ENCODE peak calls at places on chromosome 7, in eight cellular contexts. One of them, this sample, is unnamed.

GRCh38 chr7:45053401-45053800 is 35.4 kb downstream of the NACAD start:
- DNase-seq in foreskin fibroblast: no peak
- DNase-seq in colonic mucosa: no peak
- DNase-seq in brain microvascular endothelial cell: no peak
- DNase-seq in B cell: no peak
- DNase-seq in CD4-positive, alpha-beta T cell: no peak
- DNase-seq in H9: no peak
- DNase-seq in BJ: no peak
- DNase-seq in this sample: no peak

GRCh38 chr7:99446096-99446495 is 7.4 kb downstream of the CPSF4 start:
- DNase-seq in foreskin fibroblast: peak
- DNase-seq in colonic mucosa: no peak
- DNase-seq in brain microvascular endothelial cell: no peak
- DNase-seq in B cell: no peak
- DNase-seq in CD4-positive, alpha-beta T cell: no peak
- DNase-seq in H9: no peak
- DNase-seq in BJ: no peak
- DNase-seq in this sample: no peak

GRCh38 chr7:140621326-140622035 is 19.1 kb downstream of the DENND2A start:
- DNase-seq in foreskin fibroblast: peak
- DNase-seq in colonic mucosa: no peak
- DNase-seq in brain microvascular endothelial cell: peak
- DNase-seq in B cell: no peak
- DNase-seq in CD4-positive, alpha-beta T cell: no peak
- DNase-seq in H9: no peak
- DNase-seq in BJ: no peak
- DNase-seq in this sample: no peak

GRCh38 chr7:41005381-41005901 is 697.4 kb downstream of the INHBA start:
- DNase-seq in foreskin fibroblast: peak
- DNase-seq in colonic mucosa: no peak
- DNase-seq in brain microvascular endothelial cell: peak
- DNase-seq in B cell: no peak
- DNase-seq in CD4-positive, alpha-beta T cell: no peak
- DNase-seq in H9: no peak
- DNase-seq in BJ: peak
- DNase-seq in this sample: no peak

GRCh38 chr7:23184709-23185354 is 3.0 kb downstream of the NUP42 start:
- DNase-seq in foreskin fibroblast: peak
- DNase-seq in colonic mucosa: peak
- DNase-seq in brain microvascular endothelial cell: peak
- DNase-seq in B cell: no peak
- DNase-seq in CD4-positive, alpha-beta T cell: no peak
- DNase-seq in H9: no peak
- DNase-seq in BJ: no peak
- DNase-seq in this sample: no peak

GRCh38 chr7:30468791-30469190 is 9.8 kb downstream of the NOD1 start:
- DNase-seq in foreskin fibroblast: peak
- DNase-seq in colonic mucosa: no peak
- DNase-seq in brain microvascular endothelial cell: no peak
- DNase-seq in B cell: no peak
- DNase-seq in CD4-positive, alpha-beta T cell: no peak
- DNase-seq in H9: no peak
- DNase-seq in BJ: no peak
- DNase-seq in this sample: no peak

GRCh38 chr7:156654511-156655231 is 14.1 kb downstream of the RNF32 start:
- DNase-seq in foreskin fibroblast: no peak
- DNase-seq in colonic mucosa: no peak
- DNase-seq in brain microvascular endothelial cell: no peak
- DNase-seq in B cell: no peak
- DNase-seq in CD4-positive, alpha-beta T cell: no peak
- DNase-seq in H9: no peak
- DNase-seq in BJ: no peak
- DNase-seq in this sample: no peak

GRCh38 chr7:23852135-23852534 is 142.1 kb downstream of the STK31 start:
- DNase-seq in foreskin fibroblast: no peak
- DNase-seq in colonic mucosa: no peak
- DNase-seq in brain microvascular endothelial cell: peak
- DNase-seq in B cell: no peak
- DNase-seq in CD4-positive, alpha-beta T cell: no peak
- DNase-seq in H9: no peak
- DNase-seq in BJ: no peak
- DNase-seq in this sample: no peak

GRCh38 chr7:64559206-64559605 is 3.7 kb downstream of the ZNF680 start:
- DNase-seq in foreskin fibroblast: no peak
- DNase-seq in colonic mucosa: no peak
- DNase-seq in brain microvascular endothelial cell: peak
- DNase-seq in B cell: no peak
- DNase-seq in CD4-positive, alpha-beta T cell: no peak
- DNase-seq in H9: no peak
- DNase-seq in BJ: no peak
- DNase-seq in this sample: no peak

GRCh38 chr7:151313857-151314256 is 27.8 kb upstream of the NUB1 start:
- DNase-seq in foreskin fibroblast: peak
- DNase-seq in colonic mucosa: peak
- DNase-seq in brain microvascular endothelial cell: peak
- DNase-seq in B cell: no peak
- DNase-seq in CD4-positive, alpha-beta T cell: no peak
- DNase-seq in H9: peak
- DNase-seq in BJ: no peak
- DNase-seq in this sample: no peak

GRCh38 chr7:28067171-28067570 is 113.4 kb downstream of the JAZF1 start:
- DNase-seq in foreskin fibroblast: no peak
- DNase-seq in colonic mucosa: no peak
- DNase-seq in brain microvascular endothelial cell: no peak
- DNase-seq in B cell: no peak
- DNase-seq in CD4-positive, alpha-beta T cell: no peak
- DNase-seq in H9: no peak
- DNase-seq in BJ: no peak
- DNase-seq in this sample: no peak

GRCh38 chr7:27329917-27330316 is 87.3 kb downstream of the EVX1 start:
- DNase-seq in foreskin fibroblast: no peak
- DNase-seq in colonic mucosa: no peak
- DNase-seq in brain microvascular endothelial cell: no peak
- DNase-seq in B cell: no peak
- DNase-seq in CD4-positive, alpha-beta T cell: no peak
- DNase-seq in H9: no peak
- DNase-seq in BJ: no peak
- DNase-seq in this sample: no peak

GRCh38 chr7:120989571-120990220 is 1.2 kb downstream of the CPED1 start:
- DNase-seq in foreskin fibroblast: no peak
- DNase-seq in colonic mucosa: no peak
- DNase-seq in brain microvascular endothelial cell: no peak
- DNase-seq in B cell: no peak
- DNase-seq in CD4-positive, alpha-beta T cell: no peak
- DNase-seq in H9: no peak
- DNase-seq in BJ: no peak
- DNase-seq in this sample: no peak

GRCh38 chr7:93704241-93704640 is 129.7 kb upstream of the CALCR start:
- DNase-seq in foreskin fibroblast: no peak
- DNase-seq in colonic mucosa: no peak
- DNase-seq in brain microvascular endothelial cell: no peak
- DNase-seq in B cell: no peak
- DNase-seq in CD4-positive, alpha-beta T cell: no peak
- DNase-seq in H9: no peak
- DNase-seq in BJ: no peak
- DNase-seq in this sample: no peak

GRCh38 chr7:27184342-27185012 is 555 bp downstream of the HOXA11 start:
- DNase-seq in foreskin fibroblast: no peak
- DNase-seq in colonic mucosa: no peak
- DNase-seq in brain microvascular endothelial cell: no peak
- DNase-seq in B cell: peak
- DNase-seq in CD4-positive, alpha-beta T cell: no peak
- DNase-seq in H9: peak
- DNase-seq in BJ: no peak
- DNase-seq in this sample: no peak

GRCh38 chr7:28410628-28411578 is 1.4 kb upstream of the CREB5 start:
- DNase-seq in foreskin fibroblast: no peak
- DNase-seq in colonic mucosa: peak
- DNase-seq in brain microvascular endothelial cell: peak
- DNase-seq in B cell: peak
- DNase-seq in CD4-positive, alpha-beta T cell: no peak
- DNase-seq in H9: peak
- DNase-seq in BJ: no peak
- DNase-seq in this sample: peak

GRCh38 chr7:140005754-140006503 is 56.8 kb downstream of the PARP12 start:
- DNase-seq in foreskin fibroblast: no peak
- DNase-seq in colonic mucosa: peak
- DNase-seq in brain microvascular endothelial cell: peak
- DNase-seq in B cell: no peak
- DNase-seq in CD4-positive, alpha-beta T cell: no peak
- DNase-seq in H9: peak
- DNase-seq in BJ: no peak
- DNase-seq in this sample: no peak

GRCh38 chr7:81297317-81297716 is 378.5 kb upstream of the SEMA3C start:
- DNase-seq in foreskin fibroblast: no peak
- DNase-seq in colonic mucosa: no peak
- DNase-seq in brain microvascular endothelial cell: no peak
- DNase-seq in B cell: no peak
- DNase-seq in CD4-positive, alpha-beta T cell: no peak
- DNase-seq in H9: no peak
- DNase-seq in BJ: no peak
- DNase-seq in this sample: no peak

GRCh38 chr7:99755085-99755484 is 20.1 kb upstream of the CYP3A7 start:
- DNase-seq in foreskin fibroblast: no peak
- DNase-seq in colonic mucosa: no peak
- DNase-seq in brain microvascular endothelial cell: no peak
- DNase-seq in B cell: no peak
- DNase-seq in CD4-positive, alpha-beta T cell: no peak
- DNase-seq in H9: no peak
- DNase-seq in BJ: no peak
- DNase-seq in this sample: no peak

GRCh38 chr7:28347964-28348363 is 64.4 kb upstream of the CREB5 start:
- DNase-seq in foreskin fibroblast: peak
- DNase-seq in colonic mucosa: no peak
- DNase-seq in brain microvascular endothelial cell: peak
- DNase-seq in B cell: no peak
- DNase-seq in CD4-positive, alpha-beta T cell: no peak
- DNase-seq in H9: no peak
- DNase-seq in BJ: no peak
- DNase-seq in this sample: no peak

GRCh38 chr7:80889525-80889924 is 29.3 kb downstream of the SEMA3C start:
- DNase-seq in foreskin fibroblast: no peak
- DNase-seq in colonic mucosa: no peak
- DNase-seq in brain microvascular endothelial cell: no peak
- DNase-seq in B cell: no peak
- DNase-seq in CD4-positive, alpha-beta T cell: no peak
- DNase-seq in H9: no peak
- DNase-seq in BJ: no peak
- DNase-seq in this sample: no peak

GRCh38 chr7:111224354-111225231 is 133.7 kb downstream of the LRRN3 start:
- DNase-seq in foreskin fibroblast: no peak
- DNase-seq in colonic mucosa: no peak
- DNase-seq in brain microvascular endothelial cell: no peak
- DNase-seq in B cell: no peak
- DNase-seq in CD4-positive, alpha-beta T cell: no peak
- DNase-seq in H9: no peak
- DNase-seq in BJ: no peak
- DNase-seq in this sample: no peak

GRCh38 chr7:86209036-86209435 is 434.7 kb upstream of the GRM3 start:
- DNase-seq in foreskin fibroblast: no peak
- DNase-seq in colonic mucosa: no peak
- DNase-seq in brain microvascular endothelial cell: no peak
- DNase-seq in B cell: no peak
- DNase-seq in CD4-positive, alpha-beta T cell: no peak
- DNase-seq in H9: peak
- DNase-seq in BJ: no peak
- DNase-seq in this sample: no peak

GRCh38 chr7:74051629-74052410 is 23.8 kb downstream of the ELN start:
- DNase-seq in foreskin fibroblast: no peak
- DNase-seq in colonic mucosa: peak
- DNase-seq in brain microvascular endothelial cell: no peak
- DNase-seq in B cell: no peak
- DNase-seq in CD4-positive, alpha-beta T cell: no peak
- DNase-seq in H9: peak
- DNase-seq in BJ: no peak
- DNase-seq in this sample: no peak
- TF ChIP-seq CTCF in foreskin fibroblast: peak
- TF ChIP-seq CTCF in colonic mucosa: no peak
- TF ChIP-seq CTCF in brain microvascular endothelial cell: peak
- TF ChIP-seq CTCF in B cell: no peak
- TF ChIP-seq CTCF in CD4-positive, alpha-beta T cell: no peak
- TF ChIP-seq CTCF in H9: peak
- TF ChIP-seq CTCF in BJ: peak
- TF ChIP-seq CTCF in this sample: peak

GRCh38 chr7:3200504-3200903 is 100.5 kb upstream of the SDK1 start:
- DNase-seq in foreskin fibroblast: peak
- DNase-seq in colonic mucosa: peak
- DNase-seq in brain microvascular endothelial cell: peak
- DNase-seq in B cell: peak
- DNase-seq in CD4-positive, alpha-beta T cell: no peak
- DNase-seq in H9: peak
- DNase-seq in BJ: no peak
- DNase-seq in this sample: peak
- TF ChIP-seq CTCF in foreskin fibroblast: peak
- TF ChIP-seq CTCF in colonic mucosa: no peak
- TF ChIP-seq CTCF in brain microvascular endothelial cell: peak
- TF ChIP-seq CTCF in B cell: no peak
- TF ChIP-seq CTCF in CD4-positive, alpha-beta T cell: peak
- TF ChIP-seq CTCF in H9: peak
- TF ChIP-seq CTCF in BJ: peak
- TF ChIP-seq CTCF in this sample: peak

GRCh38 chr7:157895520-157896375 is 558.9 kb downstream of the DNAJB6 start:
- DNase-seq in foreskin fibroblast: no peak
- DNase-seq in colonic mucosa: no peak
- DNase-seq in brain microvascular endothelial cell: no peak
- DNase-seq in B cell: no peak
- DNase-seq in CD4-positive, alpha-beta T cell: no peak
- DNase-seq in H9: no peak
- DNase-seq in BJ: no peak
- DNase-seq in this sample: no peak

GRCh38 chr7:157898802-157899201 is 562.0 kb downstream of the DNAJB6 start:
- DNase-seq in foreskin fibroblast: no peak
- DNase-seq in colonic mucosa: no peak
- DNase-seq in brain microvascular endothelial cell: no peak
- DNase-seq in B cell: no peak
- DNase-seq in CD4-positive, alpha-beta T cell: no peak
- DNase-seq in H9: no peak
- DNase-seq in BJ: no peak
- DNase-seq in this sample: no peak

GRCh38 chr7:157896774-157897555 is 560.2 kb downstream of the DNAJB6 start:
- DNase-seq in foreskin fibroblast: no peak
- DNase-seq in colonic mucosa: no peak
- DNase-seq in brain microvascular endothelial cell: no peak
- DNase-seq in B cell: no peak
- DNase-seq in CD4-positive, alpha-beta T cell: no peak
- DNase-seq in H9: no peak
- DNase-seq in BJ: no peak
- DNase-seq in this sample: no peak

GRCh38 chr7:157900011-157900410 is 563.2 kb downstream of the DNAJB6 start:
- DNase-seq in foreskin fibroblast: no peak
- DNase-seq in colonic mucosa: no peak
- DNase-seq in brain microvascular endothelial cell: no peak
- DNase-seq in B cell: no peak
- DNase-seq in CD4-positive, alpha-beta T cell: no peak
- DNase-seq in H9: no peak
- DNase-seq in BJ: no peak
- DNase-seq in this sample: no peak

GRCh38 chr7:157897686-157898085 is 560.9 kb downstream of the DNAJB6 start:
- DNase-seq in foreskin fibroblast: no peak
- DNase-seq in colonic mucosa: no peak
- DNase-seq in brain microvascular endothelial cell: no peak
- DNase-seq in B cell: no peak
- DNase-seq in CD4-positive, alpha-beta T cell: no peak
- DNase-seq in H9: no peak
- DNase-seq in BJ: no peak
- DNase-seq in this sample: no peak
- TF ChIP-seq CTCF in foreskin fibroblast: no peak
- TF ChIP-seq CTCF in colonic mucosa: no peak
- TF ChIP-seq CTCF in brain microvascular endothelial cell: no peak
- TF ChIP-seq CTCF in B cell: no peak
- TF ChIP-seq CTCF in CD4-positive, alpha-beta T cell: no peak
- TF ChIP-seq CTCF in H9: no peak
- TF ChIP-seq CTCF in BJ: no peak
- TF ChIP-seq CTCF in this sample: no peak

GRCh38 chr7:144515430-144515829 is 111.9 kb upstream of the NOBOX start:
- DNase-seq in foreskin fibroblast: no peak
- DNase-seq in colonic mucosa: no peak
- DNase-seq in brain microvascular endothelial cell: no peak
- DNase-seq in B cell: no peak
- DNase-seq in CD4-positive, alpha-beta T cell: no peak
- DNase-seq in H9: no peak
- DNase-seq in BJ: no peak
- DNase-seq in this sample: no peak
- TF ChIP-seq CTCF in foreskin fibroblast: no peak
- TF ChIP-seq CTCF in colonic mucosa: no peak
- TF ChIP-seq CTCF in brain microvascular endothelial cell: no peak
- TF ChIP-seq CTCF in B cell: no peak
- TF ChIP-seq CTCF in CD4-positive, alpha-beta T cell: no peak
- TF ChIP-seq CTCF in H9: peak
- TF ChIP-seq CTCF in BJ: no peak
- TF ChIP-seq CTCF in this sample: no peak